ENCODE peak calls at places on chromosomes 6 and 20, in eight cellular contexts. G is prostate gland, Y is tibial artery, K is astrocyte, B is colonic mucosa, H is cardiac muscle cell, J is Peyer's patch, P is A673. A is an unnamed sample.
A peak's percentile ranks its signal among the peaks of the same experiment; 100 is the strongest.

GRCh38 chr6:7919871-7920270 is 9.3 kb upstream of the TXNDC5 start:
- DNase-seq in G (no peak), Y (no peak), K (peak; percentile 27), B (no peak), H (no peak), J (no peak), P (peak; percentile 25), A (peak; percentile 90)

GRCh38 chr20:58268421-58268821 is 40.0 kb upstream of the ANKRD60 start:
- DNase-seq in G (no peak), Y (no peak), K (no peak), B (peak; percentile 56), H (no peak), J (peak; percentile 57), P (no peak), A (no peak)

GRCh38 chr6:149094156-149094555 is 223.4 kb upstream of the TAB2 start:
- DNase-seq in G (no peak), Y (no peak), K (peak; percentile 64), B (no peak), H (no peak), J (no peak), P (no peak), A (peak; percentile 20)

GRCh38 chr20:50399003-50399916 is 110.9 kb upstream of the PTPN1 start:
- DNase-seq in G (no peak), Y (peak; percentile 98), K (peak; percentile 42), B (no peak), H (peak; percentile 88), J (no peak), P (no peak), A (no peak)

GRCh38 chr6:95321106-95321505 is 256.2 kb upstream of the MANEA start:
- DNase-seq in G (no peak), Y (no peak), K (peak; percentile 49), B (no peak), H (no peak), J (no peak), P (peak; percentile 28), A (no peak)

GRCh38 chr6:42896178-42896719 is 16.8 kb downstream of the RPL7L1 start:
- DNase-seq in G (no peak), Y (no peak), K (no peak), B (no peak), H (no peak), J (no peak), P (peak; percentile 44), A (no peak)

GRCh38 chr6:163354085-163354484 is 60.4 kb upstream of the QKI start:
- DNase-seq in G (no peak), Y (no peak), K (peak; percentile 73), B (no peak), H (no peak), J (no peak), P (no peak), A (peak; percentile 75)

GRCh38 chr6:168852336-168852884 is 401.2 kb downstream of the THBS2 start:
- DNase-seq in G (no peak), Y (no peak), K (no peak), B (no peak), H (no peak), J (no peak), P (no peak), A (no peak)

GRCh38 chr6:140485740-140486467 is 1111.5 kb upstream of the CITED2 start:
- DNase-seq in G (no peak), Y (no peak), K (peak; percentile 95), B (no peak), H (no peak), J (no peak), P (peak; percentile 46), A (peak; percentile 90)

GRCh38 chr6:27795697-27796494 is 116.3 kb downstream of the OR2B2 start:
- DNase-seq in G (peak; percentile 89), Y (no peak), K (peak; percentile 71), B (peak; percentile 88), H (peak; percentile 77), J (no peak), P (peak; percentile 93), A (peak; percentile 95)

GRCh38 chr6:143368426-143368825 is 82.1 kb downstream of the ADAT2 start:
- DNase-seq in G (no peak), Y (no peak), K (peak; percentile 33), B (no peak), H (no peak), J (no peak), P (no peak), A (peak; percentile 38)

GRCh38 chr20:1336699-1337387 is 7.9 kb upstream of the SDCBP2 start:
- DNase-seq in G (peak; percentile 68), Y (peak; percentile 83), K (peak; percentile 36), B (peak; percentile 58), H (no peak), J (no peak), P (peak; percentile 22), A (peak; percentile 84)

GRCh38 chr6:169556758-169557505 is 144.9 kb downstream of the WDR27 start:
- DNase-seq in G (no peak), Y (no peak), K (no peak), B (no peak), H (no peak), J (no peak), P (no peak), A (no peak)

DNA sequence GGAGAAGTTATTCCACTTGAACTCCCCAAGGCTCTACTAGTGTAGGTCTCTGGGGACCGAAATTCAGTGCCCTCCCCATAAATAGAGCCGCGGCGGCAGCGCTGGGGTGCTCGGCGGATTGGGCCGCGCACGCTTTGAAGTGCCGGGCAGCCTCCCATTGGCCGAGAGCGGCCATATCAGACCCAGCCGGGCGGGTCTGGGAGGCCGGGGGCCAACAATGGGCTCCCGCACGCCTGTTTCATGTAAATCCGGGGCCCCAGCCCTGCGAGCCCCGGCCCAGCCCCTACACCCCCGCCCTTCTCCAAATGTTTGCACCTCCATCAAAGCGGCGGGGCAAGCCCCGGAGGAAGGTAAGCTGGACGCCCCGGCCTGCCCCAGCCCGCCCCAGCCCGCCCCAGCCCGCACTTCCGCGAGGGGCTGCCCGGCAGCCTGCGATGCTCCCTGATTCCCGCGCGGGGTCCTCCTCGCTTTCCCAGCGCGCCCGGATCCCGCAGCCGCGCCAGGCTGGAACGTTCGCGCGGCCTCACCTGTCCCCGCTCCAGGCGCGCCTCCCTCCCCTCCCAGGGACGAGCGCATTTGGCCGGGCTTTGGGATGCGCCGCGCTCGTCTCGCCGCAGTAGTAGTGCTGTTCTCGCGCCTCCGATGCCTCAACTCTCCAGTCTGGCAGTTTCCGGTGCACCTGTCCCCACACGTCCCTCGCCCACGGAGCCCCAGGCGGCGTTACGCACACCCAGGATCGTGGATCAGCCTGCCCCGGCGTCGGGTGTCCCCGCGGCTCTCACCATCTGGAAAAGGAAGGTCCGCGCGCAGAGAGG is at the start of gene TBXT:
- DNase-seq in G (no peak), Y (no peak), K (no peak), B (no peak), H (no peak), J (no peak), P (peak; percentile 10), A (no peak)
- H3K4me3 ChIP-seq in G (peak within 1 kb of the TSS; percentile 22), Y (peak within 1 kb of the TSS; percentile 13), K (peak within 1 kb of the TSS; percentile 5), B (peak within 1 kb of the TSS; percentile 12), H (peak within 1 kb of the TSS; percentile 27), J (peak within 1 kb of the TSS; percentile 37), P (peak within 1 kb of the TSS; percentile 35), A (no peak within 1 kb of the TSS)

GRCh38 chr6:34029489-34030280 is 116.2 kb downstream of the GRM4 start:
- DNase-seq in G (no peak), Y (no peak), K (no peak), B (no peak), H (no peak), J (no peak), P (no peak), A (no peak)

GRCh38 chr6:34027445-34027936 is 118.4 kb downstream of the GRM4 start:
- DNase-seq in G (peak; percentile 39), Y (no peak), K (no peak), B (peak; percentile 72), H (peak; percentile 70), J (peak; percentile 73), P (peak; percentile 72), A (peak; percentile 22)

GRCh38 chr6:34025851-34026250 is 120.0 kb downstream of the GRM4 start:
- DNase-seq in G (no peak), Y (no peak), K (no peak), B (no peak), H (peak; percentile 23), J (no peak), P (no peak), A (no peak)

GRCh38 chr6:34028691-34029360 is 117.1 kb downstream of the GRM4 start:
- DNase-seq in G (no peak), Y (no peak), K (no peak), B (no peak), H (no peak), J (no peak), P (no peak), A (no peak)

GRCh38 chr6:34027939-34028441 is 117.9 kb downstream of the GRM4 start:
- DNase-seq in G (no peak), Y (no peak), K (no peak), B (no peak), H (no peak), J (no peak), P (no peak), A (no peak)
- TF ChIP-seq CTCF in G (no peak), Y (no peak), K (no peak), B (peak; percentile 8), H (no peak), J (no peak), P (no peak), A (no peak)

DNA sequence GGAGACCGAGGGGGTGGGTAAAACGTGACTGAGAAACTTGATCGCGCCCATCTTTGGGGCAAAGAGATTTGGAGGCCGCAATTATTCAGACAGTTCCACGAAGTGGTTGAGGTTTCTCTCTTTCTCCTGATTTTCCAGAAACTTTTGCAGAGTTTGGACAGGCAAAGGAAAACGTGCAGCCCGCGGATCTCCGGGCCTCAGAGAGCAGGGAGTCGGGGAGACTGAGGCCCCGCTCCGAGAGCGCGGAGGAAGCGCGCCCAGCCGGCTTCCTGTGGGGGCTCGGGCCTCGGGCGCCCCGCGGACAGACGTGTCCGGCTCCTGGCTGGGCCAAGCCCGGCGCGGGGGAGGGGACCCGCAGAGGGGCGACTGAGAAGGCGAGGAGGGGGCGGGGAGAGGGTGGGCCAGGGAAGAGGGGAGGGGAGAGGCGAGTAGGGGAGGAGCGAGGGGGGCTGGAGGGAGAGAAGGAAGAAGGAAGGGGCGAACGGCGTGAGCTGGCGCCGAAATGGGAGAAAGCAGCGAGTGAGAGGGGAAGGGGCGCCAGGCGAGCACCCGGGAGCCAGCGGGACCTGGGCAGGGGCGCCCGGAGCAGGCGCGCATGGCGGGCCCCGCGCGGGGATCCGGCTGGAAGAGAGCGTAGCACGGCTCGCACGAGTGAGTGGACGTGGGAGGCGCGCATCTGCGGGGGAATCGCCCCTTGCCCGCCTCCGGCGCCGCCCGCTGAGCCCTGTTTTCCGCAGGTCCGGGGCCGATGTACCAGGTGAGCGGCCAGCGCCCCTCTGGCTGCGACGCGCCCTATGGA is at the start of gene MDFI:
- DNase-seq in G (no peak), Y (no peak), K (no peak), B (no peak), H (peak; percentile 72), J (no peak), P (peak; percentile 82), A (no peak)
- H3K4me3 ChIP-seq in G (peak within 1 kb of the TSS; percentile 47), Y (peak within 1 kb of the TSS; percentile 46), K (peak within 1 kb of the TSS; percentile 71), B (peak within 1 kb of the TSS; percentile 35), H (peak within 1 kb of the TSS; percentile 81), J (peak within 1 kb of the TSS; percentile 34), P (peak within 1 kb of the TSS; percentile 97), A (peak within 1 kb of the TSS; percentile 61)

DNA sequence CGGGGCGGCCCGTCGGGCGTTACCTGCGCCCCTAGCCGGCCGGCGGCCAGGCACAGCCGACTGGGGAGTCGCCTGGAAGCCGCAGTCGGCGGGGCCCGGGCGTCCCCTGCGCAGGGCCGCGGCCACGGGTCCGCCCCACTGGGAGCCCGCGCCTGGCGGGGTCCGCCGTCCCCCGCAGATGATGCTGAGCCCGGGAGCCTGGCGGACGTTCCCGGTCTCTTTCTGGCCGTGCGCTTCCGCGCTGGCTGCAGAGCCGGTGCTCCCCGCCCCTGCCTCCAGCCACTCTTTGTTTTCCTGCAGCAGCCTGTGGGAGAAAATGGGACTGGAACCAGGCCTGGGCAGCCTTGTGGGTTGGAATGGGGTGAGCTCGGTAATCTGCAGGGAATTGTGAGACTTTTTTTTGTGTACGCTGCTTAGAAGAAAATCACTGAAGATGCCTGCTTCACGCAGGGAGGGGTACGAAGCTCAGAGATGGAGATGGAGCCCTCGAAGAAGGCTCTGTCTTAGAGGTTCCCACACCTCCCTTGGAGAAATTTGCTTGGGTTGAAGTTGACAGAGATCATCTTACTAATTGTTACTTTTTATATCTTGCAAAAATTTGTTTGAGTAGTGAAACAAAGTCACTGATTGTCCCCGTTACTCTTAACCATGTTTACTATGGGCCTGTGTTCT is 752 bp downstream of the PYGB start:
- DNase-seq in G (no peak), Y (peak; percentile 73), K (no peak), B (peak; percentile 46), H (peak; percentile 59), J (peak; percentile 68), P (peak; percentile 33), A (peak; percentile 53)
- TF ChIP-seq CTCF in G (no peak), Y (no peak), K (no peak), B (no peak), H (no peak), J (no peak), P (no peak), A (no peak)